ENCODE peak calls at places on chromosome 18, in five cellular contexts. One of them, this sample, is unnamed.

GRCh38 chr18:26370037-26370436 is 143.8 kb downstream of the TAF4B start:
- DNase-seq in amniotic stem cell: no peak
- DNase-seq in mesothelial cell of epicardium: no peak
- DNase-seq in activated T-helper 1 cell treated with anti-CD3 and anti-CD28 coated beads, Interleukin-12 subunit alpha, Interleukin-12 subunit beta, Interleukin-2, Interleukin-4 antibody, amounts not matched to agents 30 ng/mL and 10 ng/mL and 1 ng/mL, durations not matched to agents 14 hours and 24 hours and 36 hours: no peak
- DNase-seq in GM04504: no peak
- DNase-seq in this sample: no peak

GRCh38 chr18:4233468-4233867 is 221.6 kb downstream of the DLGAP1 start:
- DNase-seq in amniotic stem cell: no peak
- DNase-seq in mesothelial cell of epicardium: no peak
- DNase-seq in activated T-helper 1 cell treated with anti-CD3 and anti-CD28 coated beads, Interleukin-12 subunit alpha, Interleukin-12 subunit beta, Interleukin-2, Interleukin-4 antibody, amounts not matched to agents 30 ng/mL and 10 ng/mL and 1 ng/mL, durations not matched to agents 14 hours and 24 hours and 36 hours: no peak
- DNase-seq in GM04504: no peak
- DNase-seq in this sample: no peak

GRCh38 chr18:21194871-21195771 is 46.9 kb upstream of the GREB1L start:
- DNase-seq in amniotic stem cell: peak; percentile 30
- DNase-seq in mesothelial cell of epicardium: no peak
- DNase-seq in activated T-helper 1 cell treated with anti-CD3 and anti-CD28 coated beads, Interleukin-12 subunit alpha, Interleukin-12 subunit beta, Interleukin-2, Interleukin-4 antibody, amounts not matched to agents 30 ng/mL and 10 ng/mL and 1 ng/mL, durations not matched to agents 14 hours and 24 hours and 36 hours: no peak
- DNase-seq in GM04504: peak; percentile 15
- DNase-seq in this sample: peak; percentile 15

GRCh38 chr18:34695300-34695699 is 14.8 kb upstream of the DTNA start:
- DNase-seq in amniotic stem cell: no peak
- DNase-seq in mesothelial cell of epicardium: no peak
- DNase-seq in activated T-helper 1 cell treated with anti-CD3 and anti-CD28 coated beads, Interleukin-12 subunit alpha, Interleukin-12 subunit beta, Interleukin-2, Interleukin-4 antibody, amounts not matched to agents 30 ng/mL and 10 ng/mL and 1 ng/mL, durations not matched to agents 14 hours and 24 hours and 36 hours: no peak
- DNase-seq in GM04504: no peak
- DNase-seq in this sample: no peak

GRCh38 chr18:31860488-31860887 is 82.4 kb downstream of the TRAPPC8 start:
- DNase-seq in amniotic stem cell: no peak
- DNase-seq in mesothelial cell of epicardium: no peak
- DNase-seq in activated T-helper 1 cell treated with anti-CD3 and anti-CD28 coated beads, Interleukin-12 subunit alpha, Interleukin-12 subunit beta, Interleukin-2, Interleukin-4 antibody, amounts not matched to agents 30 ng/mL and 10 ng/mL and 1 ng/mL, durations not matched to agents 14 hours and 24 hours and 36 hours: no peak
- DNase-seq in GM04504: no peak
- DNase-seq in this sample: no peak

GRCh38 chr18:9069482-9070059 is 32.9 kb upstream of the NDUFV2 start:
- DNase-seq in amniotic stem cell: no peak
- DNase-seq in mesothelial cell of epicardium: no peak
- DNase-seq in activated T-helper 1 cell treated with anti-CD3 and anti-CD28 coated beads, Interleukin-12 subunit alpha, Interleukin-12 subunit beta, Interleukin-2, Interleukin-4 antibody, amounts not matched to agents 30 ng/mL and 10 ng/mL and 1 ng/mL, durations not matched to agents 14 hours and 24 hours and 36 hours: no peak
- DNase-seq in GM04504: no peak
- DNase-seq in this sample: no peak

GRCh38 chr18:48544116-48544515 is 5.3 kb downstream of the CTIF start:
- DNase-seq in amniotic stem cell: no peak
- DNase-seq in mesothelial cell of epicardium: no peak
- DNase-seq in activated T-helper 1 cell treated with anti-CD3 and anti-CD28 coated beads, Interleukin-12 subunit alpha, Interleukin-12 subunit beta, Interleukin-2, Interleukin-4 antibody, amounts not matched to agents 30 ng/mL and 10 ng/mL and 1 ng/mL, durations not matched to agents 14 hours and 24 hours and 36 hours: no peak
- DNase-seq in GM04504: no peak
- DNase-seq in this sample: no peak

GRCh38 chr18:74623047-74623816 is 25.6 kb downstream of the ZNF407 start:
- DNase-seq in amniotic stem cell: no peak
- DNase-seq in mesothelial cell of epicardium: no peak
- DNase-seq in activated T-helper 1 cell treated with anti-CD3 and anti-CD28 coated beads, Interleukin-12 subunit alpha, Interleukin-12 subunit beta, Interleukin-2, Interleukin-4 antibody, amounts not matched to agents 30 ng/mL and 10 ng/mL and 1 ng/mL, durations not matched to agents 14 hours and 24 hours and 36 hours: no peak
- DNase-seq in GM04504: no peak
- DNase-seq in this sample: no peak

GRCh38 chr18:74534981-74535649 is 815 bp downstream of the CNDP1 start:
- DNase-seq in amniotic stem cell: no peak
- DNase-seq in mesothelial cell of epicardium: no peak
- DNase-seq in activated T-helper 1 cell treated with anti-CD3 and anti-CD28 coated beads, Interleukin-12 subunit alpha, Interleukin-12 subunit beta, Interleukin-2, Interleukin-4 antibody, amounts not matched to agents 30 ng/mL and 10 ng/mL and 1 ng/mL, durations not matched to agents 14 hours and 24 hours and 36 hours: no peak
- DNase-seq in GM04504: no peak
- DNase-seq in this sample: no peak

GRCh38 chr18:13232060-13232917 is 13.7 kb downstream of the LDLRAD4 start:
- DNase-seq in amniotic stem cell: no peak
- DNase-seq in mesothelial cell of epicardium: peak; percentile 37
- DNase-seq in activated T-helper 1 cell treated with anti-CD3 and anti-CD28 coated beads, Interleukin-12 subunit alpha, Interleukin-12 subunit beta, Interleukin-2, Interleukin-4 antibody, amounts not matched to agents 30 ng/mL and 10 ng/mL and 1 ng/mL, durations not matched to agents 14 hours and 24 hours and 36 hours: no peak
- DNase-seq in GM04504: no peak
- DNase-seq in this sample: no peak

GRCh38 chr18:57869228-57869627 is 66.1 kb upstream of the ATP8B1 start:
- DNase-seq in amniotic stem cell: no peak
- DNase-seq in mesothelial cell of epicardium: no peak
- DNase-seq in activated T-helper 1 cell treated with anti-CD3 and anti-CD28 coated beads, Interleukin-12 subunit alpha, Interleukin-12 subunit beta, Interleukin-2, Interleukin-4 antibody, amounts not matched to agents 30 ng/mL and 10 ng/mL and 1 ng/mL, durations not matched to agents 14 hours and 24 hours and 36 hours: no peak
- DNase-seq in GM04504: no peak
- DNase-seq in this sample: no peak

GRCh38 chr18:2887470-2887869 is 40.7 kb downstream of the EMILIN2 start:
- DNase-seq in amniotic stem cell: no peak
- DNase-seq in mesothelial cell of epicardium: no peak
- DNase-seq in activated T-helper 1 cell treated with anti-CD3 and anti-CD28 coated beads, Interleukin-12 subunit alpha, Interleukin-12 subunit beta, Interleukin-2, Interleukin-4 antibody, amounts not matched to agents 30 ng/mL and 10 ng/mL and 1 ng/mL, durations not matched to agents 14 hours and 24 hours and 36 hours: no peak
- DNase-seq in GM04504: no peak
- DNase-seq in this sample: no peak

This sample was measured in AG09319.